ENCODE peak calls at places on chromosome 5, in four cellular contexts. T, J, M and E are unnamed samples. For H3K9me3, the result is how much of the 10 kb centered on the place peaks cover.

GRCh38 chr5:84091400-84091799 is 293.3 kb downstream of the EDIL3 start:
- DNase-seq in T (no peak), J (no peak), M (no peak), E (no peak)

GRCh38 chr5:53777864-53778618 is 217.6 kb downstream of the NDUFS4 start:
- DNase-seq in T (no peak), J (no peak), M (no peak), E (no peak)

GRCh38 chr5:62093981-62094380 is 212.0 kb upstream of the KIF2A start:
- DNase-seq in T (peak), J (no peak), M (no peak), E (no peak)

GRCh38 chr5:16536246-16536645 is 70.6 kb upstream of the ZNF622 start:
- DNase-seq in T (no peak), J (no peak), M (no peak), E (no peak)

GRCh38 chr5:675876-676698 is 17.1 kb downstream of the TPPP start:
- DNase-seq in T (no peak), J (no peak), M (peak), E (no peak)

GRCh38 chr5:164578401-164578800 is 1073.0 kb downstream of the MAT2B start:
- DNase-seq in T (no peak), J (no peak), M (no peak), E (no peak)

GRCh38 chr5:140182075-140182709 is 7.2 kb downstream of the CYSTM1 start:
- DNase-seq in T (peak), J (no peak), M (no peak), E (no peak)

GRCh38 chr5:21919417-21920022 is 933.6 kb downstream of the CDH12 start:
- DNase-seq in T (peak), J (no peak), M (no peak), E (no peak)

GRCh38 chr5:176743136-176743827 is 67.1 kb upstream of the UNC5A start:
- DNase-seq in T (no peak), J (no peak), M (no peak), E (no peak)

GRCh38 chr5:42951847-42952411 is 88.2 kb downstream of the ANXA2R start:
- DNase-seq in T (no peak), J (peak), M (peak), E (peak)

DNA sequence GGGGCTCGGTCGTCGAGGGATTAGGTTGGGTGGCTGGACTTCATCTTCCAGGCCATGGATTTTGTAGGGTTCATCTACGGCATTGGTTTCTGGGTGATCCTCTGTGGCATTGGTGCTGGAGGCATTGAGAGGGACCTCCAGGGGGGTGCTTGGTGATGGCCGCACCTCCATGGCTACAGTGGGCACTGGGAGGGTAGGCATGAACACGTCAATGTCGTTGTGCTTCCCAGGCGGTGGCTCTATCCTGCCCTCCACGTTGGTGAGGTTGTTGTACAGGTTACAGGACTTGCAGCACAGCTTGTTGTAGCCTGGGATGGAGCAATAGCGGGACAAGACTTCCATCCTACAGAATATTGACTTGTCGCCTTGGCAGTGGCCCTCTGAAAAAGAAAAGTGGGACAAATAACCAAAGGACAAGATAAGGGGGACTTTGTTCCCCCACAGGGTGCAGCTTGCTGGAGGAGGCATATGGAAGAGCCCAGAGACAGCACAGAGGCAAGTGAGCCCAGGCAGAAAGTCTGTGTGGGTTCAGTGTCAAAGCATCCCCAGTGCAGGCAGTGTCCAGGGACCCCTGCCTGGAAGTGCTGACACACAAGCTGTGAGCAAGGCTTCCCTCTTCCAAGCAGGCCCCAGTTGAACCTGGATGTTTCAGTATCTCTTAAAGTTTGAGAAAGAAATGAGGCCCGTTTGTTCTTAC is 53.9 kb downstream of the ZNF354C start:
- DNase-seq in T (no peak), J (no peak), M (no peak), E (no peak)
- H3K9me3 ChIP-seq in T (under half), J (under half), M (half or more), E (under half)

GRCh38 chr5:180253036-180253824 is 38.7 kb downstream of the MAPK9 start:
- DNase-seq in T (no peak), J (no peak), M (no peak), E (no peak)
- H3K9me3 ChIP-seq in T (under half), J (half or more), M (half or more), E (under half)

GRCh38 chr5:2876183-2876582 is 124.7 kb upstream of the IRX2 start:
- DNase-seq in T (no peak), J (no peak), M (no peak), E (no peak)
- H3K9me3 ChIP-seq in T (under half), J (under half), M (under half), E (under half)

DNA sequence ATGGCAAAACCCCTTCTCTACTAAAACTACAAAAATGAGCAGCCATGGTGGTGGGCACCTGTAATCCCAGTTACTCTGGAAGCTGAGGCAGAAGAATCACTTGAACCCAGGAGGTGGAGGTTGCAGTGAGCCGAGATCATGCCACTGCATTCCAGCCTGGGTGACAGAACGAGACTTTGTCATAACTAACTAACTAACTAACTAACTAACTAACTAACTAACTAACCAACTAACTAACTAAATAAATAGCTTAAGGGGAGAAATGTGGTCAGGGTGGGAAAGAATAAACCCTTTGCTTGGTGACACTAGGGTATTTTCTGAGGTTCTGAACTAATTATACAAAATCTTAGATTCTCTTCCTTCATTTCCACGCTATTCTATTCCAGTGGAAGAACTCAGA is 184.4 kb upstream of the MEF2C start:
- DNase-seq in T (no peak), J (no peak), M (no peak), E (no peak)
- H3K9me3 ChIP-seq in T (under half), J (under half), M (under half), E (under half)

GRCh38 chr5:17735771-17736170 is 101.5 kb downstream of the TAF11L14 start:
- DNase-seq in T (no peak), J (no peak), M (no peak), E (no peak)
- H3K9me3 ChIP-seq in T (under half), J (under half), M (under half), E (under half)

GRCh38 chr5:8553364-8553763 is 684.4 kb downstream of the MTRR start:
- DNase-seq in T (no peak), J (no peak), M (no peak), E (no peak)

GRCh38 chr5:8550921-8551320 is 682.0 kb downstream of the MTRR start:
- DNase-seq in T (no peak), J (no peak), M (no peak), E (no peak)
- H3K9me3 ChIP-seq in T (under half), J (under half), M (under half), E (under half)